ENCODE peak calls at places on chromosomes 5 and 9, in eight cellular contexts. H is tibial nerve; T is T47D; A is effector memory CD8-positive, alpha-beta T cell; S is left colon; Z is activated CD4-positive, alpha-beta T cell treated with anti-CD3 and anti-CD28 coated beads, Interleukin-2, amount 10 ng/mL, durations not matched to agents 7 days and 5 days; R is stimulated activated CD4-positive, alpha-beta T cell treated with anti-CD3 and anti-CD28 coated beads, Interleukin-2, amount 100 ng/mL, for 4 hours; D is AG09309. X is an unnamed sample.

GRCh38 chr5:103059525-103059924 is 60.4 kb downstream of the GIN1 start:
- DNase-seq in H (no peak), T (no peak), A (no peak), S (no peak), Z (no peak), R (no peak), D (no peak), X (no peak)

GRCh38 chr9:98873535-98874432 is 66.3 kb downstream of the GALNT12 start:
- DNase-seq in H (no peak), T (no peak), A (no peak), S (no peak), Z (no peak), R (no peak), D (no peak), X (peak; percentile 67)

GRCh38 chr9:70578720-70579119 is 164.3 kb upstream of the KLF9 start:
- DNase-seq in H (no peak), T (no peak), A (no peak), S (no peak), Z (no peak), R (no peak), D (no peak), X (no peak)

GRCh38 chr5:116759860-116760644 is 185.4 kb upstream of the SEMA6A start:
- DNase-seq in H (no peak), T (no peak), A (no peak), S (no peak), Z (no peak), R (no peak), D (no peak), X (no peak)

GRCh38 chr5:2021484-2022176 is 138.9 kb upstream of the IRX4 start:
- DNase-seq in H (no peak), T (no peak), A (no peak), S (no peak), Z (no peak), R (no peak), D (no peak), X (no peak)

GRCh38 chr9:94745806-94746540 is 19.5 kb downstream of the AOPEP start:
- DNase-seq in H (no peak), T (no peak), A (no peak), S (no peak), Z (no peak), R (no peak), D (no peak), X (no peak)

GRCh38 chr5:74864823-74865222 is 1.4 kb downstream of the FAM169A start:
- DNase-seq in H (no peak), T (peak; percentile 47), A (no peak), S (no peak), Z (no peak), R (no peak), D (no peak), X (no peak)

GRCh38 chr5:14908195-14908594 is 36.6 kb upstream of the ANKH start:
- DNase-seq in H (no peak), T (no peak), A (no peak), S (no peak), Z (no peak), R (no peak), D (no peak), X (peak; percentile 51)

GRCh38 chr5:113678924-113679575 is 165.6 kb downstream of the YTHDC2 start:
- DNase-seq in H (no peak), T (peak; percentile 65), A (no peak), S (no peak), Z (peak; percentile 32), R (no peak), D (no peak), X (peak; percentile 58)

GRCh38 chr9:2096376-2096970 is 81.3 kb downstream of the SMARCA2 start:
- DNase-seq in H (no peak), T (no peak), A (no peak), S (no peak), Z (no peak), R (no peak), D (no peak), X (no peak)

X was measured in GM03348.